ENCODE peak calls at places on chromosomes 12 and 14, in eight cellular contexts. R, L, C, U, Y, N, Z and W are unnamed samples.
A peak's percentile ranks its signal among the peaks of the same experiment; 100 is the strongest.

GRCh38 chr12:110750784-110751461 is 8.2 kb upstream of the PPP1CC start:
- DNase-seq in R (no peak), L (no peak), C (no peak), U (no peak), Y (peak; percentile 18), N (no peak), Z (no peak), W (peak; percentile 32)

GRCh38 chr12:58067610-58068387 is 126.4 kb downstream of the ATP23 start:
- DNase-seq in R (peak; percentile 18), L (no peak), C (peak; percentile 95), U (no peak), Y (peak; percentile 40), N (no peak), Z (no peak), W (peak; percentile 24)

GRCh38 chr14:73758392-73759182 is 44.4 kb upstream of the PNMA1 start:
- DNase-seq in R (peak; percentile 63), L (peak; percentile 59), C (peak; percentile 67), U (peak; percentile 81), Y (peak; percentile 69), N (peak; percentile 71), Z (peak; percentile 88), W (peak; percentile 75)

GRCh38 chr14:68749487-68750475 is 43.1 kb downstream of the ZFP36L1 start:
- DNase-seq in R (peak; percentile 38), L (no peak), C (peak; percentile 33), U (no peak), Y (no peak), N (no peak), Z (no peak), W (no peak)

GRCh38 chr12:84507914-84508313 is 404.7 kb downstream of the SLC6A15 start:
- DNase-seq in R (no peak), L (no peak), C (no peak), U (no peak), Y (peak; percentile 3), N (no peak), Z (no peak), W (no peak)

GRCh38 chr12:6450869-6451347 is 934 bp upstream of the TAPBPL start:
- DNase-seq in R (no peak), L (no peak), C (peak; percentile 19), U (no peak), Y (no peak), N (no peak), Z (peak; percentile 66), W (no peak)

GRCh38 chr12:53985900-53986685 is 1.1 kb downstream of the HOXC10 start:
- DNase-seq in R (no peak), L (no peak), C (no peak), U (no peak), Y (no peak), N (no peak), Z (peak; percentile 53), W (peak; percentile 37)

GRCh38 chr12:124567035-124567672 is at the start of gene NCOR2:
- DNase-seq in R (no peak), L (peak; percentile 55), C (no peak), U (no peak), Y (no peak), N (peak; percentile 50), Z (peak; percentile 72), W (no peak)

GRCh38 chr12:109760930-109761630 is 47.5 kb downstream of the FAM222A start:
- DNase-seq in R (no peak), L (no peak), C (no peak), U (no peak), Y (no peak), N (no peak), Z (no peak), W (no peak)

GRCh38 chr12:119676022-119676421 is 8.1 kb downstream of the PRKAB1 start:
- DNase-seq in R (no peak), L (no peak), C (no peak), U (no peak), Y (no peak), N (no peak), Z (no peak), W (no peak)

GRCh38 chr12:96431067-96431466 is 30.8 kb upstream of the CDK17 start:
- DNase-seq in R (no peak), L (no peak), C (no peak), U (no peak), Y (no peak), N (no peak), Z (no peak), W (no peak)

GRCh38 chr12:112183141-112183581 is 57.8 kb downstream of the TRAFD1 start:
- DNase-seq in R (peak; percentile 76), L (no peak), C (peak; percentile 39), U (peak; percentile 10), Y (peak; percentile 39), N (no peak), Z (peak; percentile 57), W (peak; percentile 55)

GRCh38 chr12:48187916-48188695 is 4.7 kb downstream of the CCDC184 start:
- DNase-seq in R (no peak), L (no peak), C (no peak), U (no peak), Y (no peak), N (no peak), Z (no peak), W (no peak)

GRCh38 chr14:77067632-77068514 is 30.2 kb upstream of the CIPC start:
- DNase-seq in R (peak; percentile 74), L (peak; percentile 38), C (peak; percentile 59), U (peak; percentile 87), Y (peak; percentile 63), N (peak; percentile 53), Z (peak; percentile 80), W (peak; percentile 71)

GRCh38 chr12:85575115-85576096 is 260.8 kb downstream of the RASSF9 start:
- DNase-seq in R (peak; percentile 83), L (no peak), C (peak; percentile 64), U (peak; percentile 70), Y (peak; percentile 69), N (no peak), Z (peak; percentile 53), W (peak; percentile 61)

GRCh38 chr12:123607756-123608155 is 5.9 kb downstream of the DDX55 start:
- DNase-seq in R (no peak), L (no peak), C (no peak), U (no peak), Y (no peak), N (no peak), Z (no peak), W (no peak)

GRCh38 chr12:77685112-77685511 is 145.6 kb upstream of the NAV3 start:
- DNase-seq in R (peak; percentile 86), L (no peak), C (peak; percentile 81), U (peak; percentile 77), Y (peak; percentile 83), N (no peak), Z (peak; percentile 30), W (peak; percentile 57)

GRCh38 chr12:30829876-30830275 is 75.1 kb upstream of the CAPRIN2 start:
- DNase-seq in R (no peak), L (no peak), C (no peak), U (no peak), Y (no peak), N (no peak), Z (no peak), W (no peak)

GRCh38 chr14:47302121-47302520 is 373.3 kb downstream of the MDGA2 start:
- DNase-seq in R (no peak), L (no peak), C (no peak), U (no peak), Y (no peak), N (no peak), Z (no peak), W (no peak)

GRCh38 chr12:132827763-132828703 is 636 bp downstream of the GOLGA3 start:
- DNase-seq in R (peak; percentile 71), L (no peak), C (peak; percentile 77), U (no peak), Y (peak; percentile 80), N (no peak), Z (peak; percentile 40), W (peak; percentile 79)

GRCh38 chr14:65867333-65867732 is 454.8 kb downstream of the FUT8 start:
- DNase-seq in R (no peak), L (no peak), C (no peak), U (no peak), Y (no peak), N (no peak), Z (no peak), W (no peak)

GRCh38 chr12:69751476-69751875 is 12.8 kb downstream of the RAB3IP start:
- DNase-seq in R (no peak), L (no peak), C (no peak), U (no peak), Y (no peak), N (no peak), Z (no peak), W (no peak)

GRCh38 chr12:47870175-47870781 is 34.5 kb downstream of the VDR start:
- DNase-seq in R (peak; percentile 29), L (no peak), C (no peak), U (peak; percentile 13), Y (no peak), N (no peak), Z (no peak), W (peak; percentile 16)

GRCh38 chr12:75568801-75569200 is 57.4 kb upstream of the KRR1 start:
- DNase-seq in R (no peak), L (no peak), C (no peak), U (no peak), Y (no peak), N (no peak), Z (no peak), W (no peak)

GRCh38 chr12:96419576-96420254 is 19.5 kb upstream of the CDK17 start:
- DNase-seq in R (no peak), L (no peak), C (no peak), U (no peak), Y (no peak), N (no peak), Z (no peak), W (no peak)

GRCh38 chr12:49959570-49960473 is 1.9 kb upstream of the AQP5 start:
- DNase-seq in R (peak; percentile 83), L (no peak), C (no peak), U (no peak), Y (peak; percentile 22), N (no peak), Z (no peak), W (peak; percentile 92)

GRCh38 chr12:50551866-50552265 is 47.1 kb downstream of the DIP2B start:
- DNase-seq in R (no peak), L (no peak), C (no peak), U (no peak), Y (no peak), N (no peak), Z (no peak), W (no peak)

GRCh38 chr12:91951571-91951970 is 194.1 kb downstream of the BTG1 start:
- DNase-seq in R (no peak), L (no peak), C (peak; percentile 21), U (no peak), Y (peak; percentile 4), N (no peak), Z (no peak), W (peak; percentile 30)

GRCh38 chr12:104456950-104457745 is 400 bp downstream of the CHST11 start:
- DNase-seq in R (peak; percentile 80), L (peak; percentile 29), C (peak; percentile 73), U (peak; percentile 87), Y (peak; percentile 86), N (peak; percentile 48), Z (peak; percentile 77), W (peak; percentile 83)

GRCh38 chr14:104650057-104650980 is 39.1 kb upstream of the INF2 start:
- DNase-seq in R (peak; percentile 49), L (peak; percentile 72), C (peak; percentile 20), U (peak; percentile 31), Y (peak; percentile 55), N (peak; percentile 42), Z (peak; percentile 80), W (peak; percentile 21)

GRCh38 chr14:94689218-94689984 is 77.2 kb downstream of the SERPINA3 start:
- DNase-seq in R (peak; percentile 53), L (peak; percentile 46), C (peak; percentile 29), U (peak; percentile 34), Y (peak; percentile 53), N (peak; percentile 9), Z (peak; percentile 78), W (peak; percentile 50)

GRCh38 chr12:91920276-91920675 is 225.4 kb downstream of the BTG1 start:
- DNase-seq in R (peak; percentile 41), L (no peak), C (peak; percentile 52), U (peak; percentile 24), Y (no peak), N (no peak), Z (no peak), W (no peak)

GRCh38 chr14:104926619-104927431 is 2.1 kb downstream of the PLD4 start:
- DNase-seq in R (no peak), L (no peak), C (no peak), U (no peak), Y (no peak), N (no peak), Z (no peak), W (no peak)

GRCh38 chr12:64946132-64946829 is 121.8 kb downstream of the TBC1D30 start:
- DNase-seq in R (peak; percentile 37), L (no peak), C (peak; percentile 38), U (peak; percentile 67), Y (peak; percentile 75), N (no peak), Z (no peak), W (no peak)